ENCODE peak calls at places on chromosomes 3 and 15, in six cellular contexts. B is right cardiac atrium, F is nephron progenitor cell, Z is caudate nucleus, N is IMR-90, H is anterior cingulate cortex. W is an unnamed sample.

GRCh38 chr15:63050737-63051700 is 8.5 kb downstream of the TPM1 start:
- DNase-seq in B (no peak), F (no peak), Z (no peak), N (peak), H (no peak), W (no peak)

GRCh38 chr15:101191242-101191641 is 60.6 kb downstream of the CHSY1 start:
- DNase-seq in B (no peak), F (no peak), Z (no peak), N (peak), H (no peak), W (no peak)

GRCh38 chr3:27160779-27161287 is 208.3 kb downstream of the NEK10 start:
- DNase-seq in B (no peak), F (no peak), Z (no peak), N (no peak), H (no peak), W (no peak)

GRCh38 chr3:32872487-32873382 is 54.9 kb downstream of the TRIM71 start:
- DNase-seq in B (no peak), F (no peak), Z (no peak), N (no peak), H (no peak), W (no peak)

GRCh38 chr3:67529337-67529736 is 125.1 kb downstream of the SUCLG2 start:
- DNase-seq in B (no peak), F (no peak), Z (no peak), N (no peak), H (no peak), W (no peak)

GRCh38 chr3:107117922-107118576 is 259.2 kb upstream of the CCDC54 start:
- DNase-seq in B (no peak), F (peak), Z (peak), N (peak), H (no peak), W (no peak)

GRCh38 chr3:42263354-42264346 is 2.3 kb downstream of the CCK start:
- DNase-seq in B (no peak), F (peak), Z (no peak), N (no peak), H (no peak), W (peak)

GRCh38 chr3:56347219-56347871 is 120.9 kb downstream of the ERC2 start:
- DNase-seq in B (no peak), F (peak), Z (peak), N (no peak), H (no peak), W (no peak)

GRCh38 chr3:134336587-134336986 is 37.7 kb downstream of the AMOTL2 start:
- DNase-seq in B (no peak), F (no peak), Z (no peak), N (peak), H (no peak), W (no peak)

GRCh38 chr3:69998759-69999158 is 774 bp upstream of the SAMMSON start:
- DNase-seq in B (no peak), F (no peak), Z (peak), N (no peak), H (no peak), W (no peak)

GRCh38 chr3:81823882-81824395 is 62.5 kb upstream of the GBE1 start:
- DNase-seq in B (no peak), F (no peak), Z (no peak), N (no peak), H (no peak), W (no peak)

GRCh38 chr15:82679626-82680199 is 30.0 kb downstream of the AP3B2 start:
- DNase-seq in B (no peak), F (no peak), Z (no peak), N (no peak), H (no peak), W (no peak)

GRCh38 chr15:75177360-75178071 is 24.2 kb upstream of the C15orf39 start:
- DNase-seq in B (peak), F (no peak), Z (no peak), N (no peak), H (no peak), W (no peak)